ENCODE peak calls at places on chromosomes 5 and 9, in five cellular contexts. W is H9, Y is mesenchymal stem cell, V is H1, Q is trophoblast cell. E is an unnamed sample.

GRCh38 chr5:113202904-113203716 is 226.5 kb downstream of the DCP2 start:
- DNase-seq in W (peak; percentile 41), Y (peak; percentile 80), V (no peak), Q (no peak), E (peak; percentile 83)

GRCh38 chr9:2495221-2496005 is 126.2 kb upstream of the VLDLR start:
- DNase-seq in W (no peak), Y (no peak), V (no peak), Q (peak; percentile 26), E (no peak)

GRCh38 chr5:115193295-115193694 is 23.6 kb upstream of the TRIM36 start:
- DNase-seq in W (no peak), Y (no peak), V (no peak), Q (no peak), E (no peak)

GRCh38 chr5:154237946-154238345 is 47.4 kb downstream of the GALNT10 start:
- DNase-seq in W (no peak), Y (no peak), V (no peak), Q (no peak), E (no peak)

GRCh38 chr9:11356101-11356500 is 743.3 kb upstream of the PTPRD start:
- DNase-seq in W (no peak), Y (no peak), V (no peak), Q (no peak), E (no peak)

GRCh38 chr5:40465416-40465815 is 214.3 kb upstream of the PTGER4 start:
- DNase-seq in W (no peak), Y (no peak), V (no peak), Q (no peak), E (no peak)

GRCh38 chr5:135018457-135018856 is 15.6 kb downstream of the PITX1 start:
- DNase-seq in W (no peak), Y (no peak), V (no peak), Q (no peak), E (no peak)

GRCh38 chr5:129460121-129460950 is at the start of gene ADAMTS19:
- DNase-seq in W (peak; percentile 69), Y (peak; percentile 78), V (no peak), Q (peak; percentile 55), E (peak; percentile 17)

GRCh38 chr9:110975278-110975677 is 63.0 kb downstream of the LPAR1 start:
- DNase-seq in W (no peak), Y (no peak), V (no peak), Q (no peak), E (no peak)

GRCh38 chr9:108209132-108209700 is 646.6 kb downstream of the ACTL7B start:
- DNase-seq in W (no peak), Y (no peak), V (no peak), Q (no peak), E (no peak)

GRCh38 chr5:80191991-80192398 is 63.9 kb downstream of the SERINC5 start:
- DNase-seq in W (peak; percentile 81), Y (no peak), V (peak; percentile 31), Q (no peak), E (no peak)

GRCh38 chr9:130962418-130963316 is 23.6 kb upstream of the FIBCD1 start:
- DNase-seq in W (no peak), Y (peak; percentile 93), V (no peak), Q (peak; percentile 75), E (no peak)

GRCh38 chr5:27140831-27141230 is 102.4 kb upstream of the CDH9 start:
- DNase-seq in W (no peak), Y (peak; percentile 13), V (no peak), Q (no peak), E (no peak)

GRCh38 chr5:165892383-165892782 is 2387.0 kb downstream of the MAT2B start:
- DNase-seq in W (no peak), Y (no peak), V (no peak), Q (no peak), E (no peak)

GRCh38 chr9:118529624-118530214 is 825.5 kb downstream of the TLR4 start:
- DNase-seq in W (no peak), Y (no peak), V (no peak), Q (no peak), E (no peak)

GRCh38 chr5:151772029-151772867 is 494 bp downstream of the G3BP1 start:
- DNase-seq in W (peak; percentile 46), Y (peak; percentile 63), V (no peak), Q (peak; percentile 57), E (peak; percentile 32)

DNA sequence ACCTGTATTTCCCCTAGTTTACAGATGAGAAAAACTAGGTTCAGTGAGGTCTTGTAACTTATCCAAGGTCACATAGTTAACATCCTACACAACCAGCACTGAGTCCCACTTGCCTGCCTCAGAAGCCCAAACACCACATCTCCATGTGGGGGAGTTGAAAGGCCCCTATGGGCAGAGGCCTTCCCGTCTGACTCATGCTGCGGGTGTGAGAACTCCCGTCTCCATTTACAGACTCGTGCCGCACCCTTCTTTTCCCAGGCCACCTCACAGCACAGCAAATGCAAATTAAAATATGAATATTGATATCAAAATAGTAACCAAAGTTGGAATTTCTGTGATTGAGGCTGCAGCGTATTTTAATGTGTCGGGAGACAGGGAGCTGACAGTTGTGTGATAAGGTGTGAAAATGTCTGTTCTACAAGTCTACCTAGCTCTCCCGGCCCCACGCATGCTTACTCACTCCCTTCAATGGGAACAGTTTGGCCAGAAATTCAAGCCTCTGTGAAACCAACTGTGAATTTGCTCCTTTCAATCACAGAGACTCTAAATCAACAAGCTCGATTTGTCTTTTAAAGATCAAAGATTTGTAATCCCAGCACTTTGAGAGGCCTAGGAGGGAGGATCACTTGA is 90.1 kb downstream of the CRB2 start:
- DNase-seq in W (peak; percentile 35), Y (no peak), V (no peak), Q (peak; percentile 96), E (no peak)
- H3K18ac ChIP-seq in W (no peak overlapping the region), Y (no peak overlapping the region), V (no peak overlapping the region), Q (no peak overlapping the region), E (no peak overlapping the region)

GRCh38 chr9:694499-695154 is 146.9 kb upstream of the DMRT1 start:
- DNase-seq in W (no peak), Y (peak; percentile 88), V (no peak), Q (peak; percentile 67), E (no peak)
- H2BK12ac ChIP-seq in W (no peak overlapping the region), Y (peak overlapping the region; percentile 80), V (no peak overlapping the region), Q (peak overlapping the region; percentile 5), E (no peak overlapping the region)

GRCh38 chr5:52838306-52839015 is 50.7 kb downstream of the ITGA1 start:
- DNase-seq in W (no peak), Y (peak; percentile 70), V (no peak), Q (peak; percentile 86), E (no peak)
- H3K18ac ChIP-seq in W (no peak overlapping the region), Y (peak overlapping the region; percentile 94), V (no peak overlapping the region), Q (no peak overlapping the region), E (no peak overlapping the region)

DNA sequence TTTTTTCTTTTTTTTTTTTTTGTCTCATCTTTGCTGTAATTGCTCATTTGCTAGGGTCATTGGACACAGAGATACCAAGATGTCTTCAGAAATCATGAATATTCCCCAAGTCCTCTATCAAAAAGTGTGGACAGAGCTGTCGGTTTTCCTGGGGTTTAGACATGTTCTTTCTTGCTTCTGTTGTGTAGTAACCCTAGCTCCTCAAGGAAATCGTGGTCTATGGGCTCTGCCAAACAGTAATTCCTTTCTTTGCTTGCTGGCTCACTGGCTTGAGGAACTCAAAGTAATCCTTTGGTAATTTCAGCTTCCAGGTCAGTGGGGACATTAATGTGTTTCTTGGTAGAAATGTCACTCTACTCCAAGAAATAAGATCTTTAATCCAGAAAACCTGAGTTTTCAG is 101.7 kb downstream of the TMC1 start:
- DNase-seq in W (no peak), Y (no peak), V (no peak), Q (no peak), E (no peak)
- H2BK12ac ChIP-seq in W (no peak overlapping the region), Y (no peak overlapping the region), V (no peak overlapping the region), Q (no peak overlapping the region), E (no peak overlapping the region)

GRCh38 chr5:68685861-68686260 is 408.0 kb upstream of the SLC30A5 start:
- DNase-seq in W (no peak), Y (peak; percentile 24), V (no peak), Q (no peak), E (no peak)
- H3K18ac ChIP-seq in W (no peak overlapping the region), Y (no peak overlapping the region), V (no peak overlapping the region), Q (no peak overlapping the region), E (no peak overlapping the region)

DNA sequence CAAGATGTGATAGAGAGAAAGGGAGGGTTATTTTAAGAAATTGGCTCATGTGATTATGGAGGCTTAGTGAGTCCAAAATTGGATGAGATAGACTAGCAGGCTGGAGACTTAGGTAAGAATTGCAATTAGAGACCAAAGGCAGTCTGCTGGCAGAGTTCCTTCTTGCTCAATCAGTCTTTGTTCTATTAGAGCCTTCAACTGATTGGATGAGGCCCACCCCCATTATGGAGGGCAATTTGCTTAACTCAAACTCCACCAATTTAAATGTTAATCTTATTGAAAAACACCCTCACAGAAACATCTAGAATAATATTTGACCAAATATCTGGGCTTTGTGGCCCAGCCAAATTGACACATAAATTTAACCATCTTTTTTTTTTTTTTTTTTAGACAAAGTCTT is 23.9 kb upstream of the TPD52L3 start:
- DNase-seq in W (no peak), Y (no peak), V (no peak), Q (no peak), E (no peak)
- H2BK12ac ChIP-seq in W (no peak overlapping the region), Y (no peak overlapping the region), V (no peak overlapping the region), Q (no peak overlapping the region), E (no peak overlapping the region)

DNA sequence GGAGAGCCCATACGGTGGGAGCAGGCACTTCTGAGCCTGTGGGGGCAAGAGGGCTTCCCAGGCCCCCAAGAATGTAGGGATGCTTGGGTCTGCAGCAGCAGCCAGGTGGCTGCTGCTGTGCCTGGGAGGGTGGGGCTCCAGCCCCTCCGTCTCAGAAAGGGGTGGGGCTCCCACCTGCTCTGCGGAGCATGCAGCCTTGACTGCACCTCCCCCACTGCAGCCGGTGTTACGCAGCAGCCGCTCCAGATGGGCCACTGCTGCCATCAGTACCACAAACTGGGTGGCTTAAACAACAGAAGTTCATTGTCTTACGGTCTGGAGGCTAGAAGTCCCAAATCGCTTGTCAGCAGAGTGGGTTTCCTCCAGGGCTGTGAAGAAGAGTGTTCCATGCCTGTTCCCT is 365.5 kb downstream of the TMEM38B start:
- DNase-seq in W (no peak), Y (no peak), V (no peak), Q (no peak), E (no peak)
- H3K18ac ChIP-seq in W (no peak overlapping the region), Y (no peak overlapping the region), V (no peak overlapping the region), Q (no peak overlapping the region), E (peak overlapping the region; percentile 16)

E was measured in neuronal stem cell.